ENCODE peak calls at places on chromosomes 1 and 21, in seven cellular contexts. H is cardiac fibroblast, I is uterus, T is kidney epithelial cell, O is AG04450, W is HFF-Myc, E is astrocyte. D is an unnamed sample.
A peak's percentile ranks its signal among the peaks of the same experiment; 100 is the strongest.

GRCh38 chr1:24421502-24421901 is 5.9 kb downstream of the NIPAL3 start:
- DNase-seq in H (no peak), I (no peak), T (no peak), O (no peak), W (no peak), E (no peak), D (no peak)

GRCh38 chr21:44377922-44378645 is 24.7 kb downstream of the TRPM2 start:
- DNase-seq in H (no peak), I (no peak), T (no peak), O (no peak), W (no peak), E (no peak), D (no peak)

GRCh38 chr1:210292276-210292851 is 36.3 kb upstream of the HHAT start:
- DNase-seq in H (peak; percentile 8), I (peak; percentile 52), T (no peak), O (no peak), W (peak; percentile 62), E (peak; percentile 19), D (no peak)

GRCh38 chr1:62870148-62870547 is 86.2 kb downstream of the ATG4C start:
- DNase-seq in H (peak; percentile 3), I (no peak), T (no peak), O (peak; percentile 43), W (no peak), E (peak; percentile 1), D (peak; percentile 1)

GRCh38 chr1:156123356-156124196 is 9.1 kb downstream of the LMNA start:
- DNase-seq in H (peak; percentile 99), I (peak; percentile 97), T (peak; percentile 89), O (peak; percentile 95), W (peak; percentile 96), E (peak; percentile 95), D (peak; percentile 98)

GRCh38 chr1:221712198-221712684 is 29.6 kb downstream of the DUSP10 start:
- DNase-seq in H (peak; percentile 62), I (no peak), T (peak; percentile 81), O (peak; percentile 88), W (peak; percentile 80), E (peak; percentile 97), D (peak; percentile 83)

GRCh38 chr1:234260578-234260977 is 112.7 kb upstream of the COA6 start:
- DNase-seq in H (no peak), I (no peak), T (peak; percentile 23), O (no peak), W (no peak), E (peak; percentile 26), D (no peak)

GRCh38 chr1:27342778-27343638 is 1.2 kb downstream of the SYTL1 start:
- DNase-seq in H (no peak), I (no peak), T (no peak), O (no peak), W (no peak), E (no peak), D (no peak)

GRCh38 chr1:107140703-107141490 is at the start of gene NTNG1:
- DNase-seq in H (no peak), I (no peak), T (no peak), O (no peak), W (no peak), E (no peak), D (no peak)

GRCh38 chr1:19698181-19698580 is 33.5 kb downstream of the HTR6 start:
- DNase-seq in H (no peak), I (no peak), T (no peak), O (no peak), W (no peak), E (no peak), D (no peak)

GRCh38 chr1:183195146-183195571 is 9.1 kb downstream of the LAMC2 start:
- DNase-seq in H (peak; percentile 23), I (no peak), T (no peak), O (no peak), W (no peak), E (peak; percentile 36), D (no peak)

GRCh38 chr1:8166436-8166835 is 140.3 kb upstream of the ERRFI1 start:
- DNase-seq in H (no peak), I (no peak), T (no peak), O (no peak), W (no peak), E (no peak), D (no peak)

GRCh38 chr1:209412566-209412965 is 170.9 kb upstream of the CAMK1G start:
- DNase-seq in H (no peak), I (no peak), T (no peak), O (no peak), W (no peak), E (no peak), D (no peak)

DNA sequence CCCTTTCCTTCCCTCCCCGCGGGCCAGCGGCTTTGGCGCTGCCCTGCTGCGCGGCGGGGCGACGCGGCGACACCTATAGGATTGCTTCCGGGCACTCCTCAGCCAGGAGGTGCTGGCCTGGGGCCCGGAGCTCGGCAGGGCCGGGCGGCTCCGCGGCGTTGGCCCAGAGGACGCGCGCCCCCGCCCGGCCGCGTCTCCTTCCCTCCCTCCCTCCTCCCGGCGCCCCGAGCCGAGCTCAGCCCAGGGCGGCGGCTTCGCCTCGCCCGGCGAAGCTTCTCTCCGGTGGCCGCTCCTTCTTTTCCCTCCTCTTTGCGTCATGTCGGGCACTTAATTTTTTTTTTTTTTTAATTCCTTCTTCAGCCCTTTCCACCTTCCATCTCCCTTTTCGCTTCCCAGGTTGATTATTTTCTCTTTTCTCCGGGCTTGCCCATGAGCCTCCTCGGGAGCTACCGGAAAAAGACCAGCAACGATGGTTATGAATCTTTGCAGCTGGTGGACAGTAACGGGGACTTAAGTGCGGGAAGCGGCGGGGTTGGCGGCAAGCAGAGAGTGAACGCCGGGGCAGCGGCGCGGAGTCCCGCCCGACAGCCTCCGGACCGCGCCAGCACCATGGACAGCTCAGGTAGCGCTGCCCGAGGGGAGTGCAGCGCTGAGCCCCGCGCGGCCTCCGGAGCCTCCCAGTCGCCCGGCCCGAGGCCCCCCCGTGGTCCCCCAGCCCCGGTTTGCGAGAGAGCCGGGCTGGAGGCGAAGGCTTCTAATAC is at the start of gene DNAJC6:
- DNase-seq in H (peak; percentile 69), I (no peak), T (no peak), O (peak; percentile 4), W (no peak), E (peak; percentile 52), D (peak; percentile 47)
- H3K4me3 ChIP-seq in H (peak within 1 kb of the TSS; percentile 45), I (peak within 1 kb of the TSS; percentile 11), T (peak within 1 kb of the TSS; percentile 44), O (no peak within 1 kb of the TSS), W (peak within 1 kb of the TSS; percentile 42), E (peak within 1 kb of the TSS; percentile 51), D (peak within 1 kb of the TSS; percentile 42)

DNA sequence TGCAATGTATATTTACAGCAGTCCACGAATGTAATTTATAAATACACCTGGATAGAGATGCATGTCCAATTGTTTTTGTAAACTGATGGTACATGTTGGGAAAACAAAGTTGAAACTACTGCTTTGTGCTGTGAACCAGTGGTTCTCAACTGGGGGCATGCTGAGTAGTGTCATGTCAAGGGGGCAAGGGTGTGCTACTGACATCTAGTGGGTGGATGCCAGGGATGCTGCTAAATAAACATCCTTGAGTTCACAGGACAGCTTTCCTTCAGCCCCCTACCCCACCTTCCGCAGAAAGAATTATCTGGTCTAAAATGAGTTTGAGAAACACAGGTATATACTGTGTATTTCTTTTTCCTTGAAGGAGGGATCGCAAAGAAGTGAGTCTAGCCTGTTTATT is 95.9 kb downstream of the RASAL2 start:
- DNase-seq in H (peak; percentile 41), I (no peak), T (no peak), O (no peak), W (peak; percentile 5), E (no peak), D (peak; percentile 22)
- TF ChIP-seq CTCF in H (peak; percentile 52), I (no peak), T (peak; percentile 68), O (peak; percentile 42), W (peak; percentile 65), E (peak; percentile 2), D (peak; percentile 31)

GRCh38 chr1:206771353-206771722 is 765 bp downstream of the IL19 start:
- DNase-seq in H (no peak), I (no peak), T (no peak), O (no peak), W (no peak), E (no peak), D (no peak)

GRCh38 chr1:206772228-206773002 is at the start of gene IL10:
- DNase-seq in H (no peak), I (no peak), T (no peak), O (no peak), W (no peak), E (no peak), D (no peak)

GRCh38 chr1:206779565-206780091 is 7.3 kb upstream of the IL10 start:
- DNase-seq in H (no peak), I (no peak), T (no peak), O (no peak), W (no peak), E (no peak), D (no peak)

GRCh38 chr1:206774096-206774495 is 1.8 kb upstream of the IL10 start:
- DNase-seq in H (no peak), I (no peak), T (no peak), O (no peak), W (no peak), E (no peak), D (no peak)

GRCh38 chr1:206776239-206776638 is 3.9 kb upstream of the IL10 start:
- DNase-seq in H (peak; percentile 53), I (no peak), T (no peak), O (no peak), W (no peak), E (no peak), D (no peak)
- H3K4me3 ChIP-seq in H (no peak overlapping the region), I (no peak overlapping the region), T (no peak overlapping the region), O (no peak overlapping the region), W (no peak overlapping the region), E (no peak overlapping the region), D (no peak overlapping the region)

DNA sequence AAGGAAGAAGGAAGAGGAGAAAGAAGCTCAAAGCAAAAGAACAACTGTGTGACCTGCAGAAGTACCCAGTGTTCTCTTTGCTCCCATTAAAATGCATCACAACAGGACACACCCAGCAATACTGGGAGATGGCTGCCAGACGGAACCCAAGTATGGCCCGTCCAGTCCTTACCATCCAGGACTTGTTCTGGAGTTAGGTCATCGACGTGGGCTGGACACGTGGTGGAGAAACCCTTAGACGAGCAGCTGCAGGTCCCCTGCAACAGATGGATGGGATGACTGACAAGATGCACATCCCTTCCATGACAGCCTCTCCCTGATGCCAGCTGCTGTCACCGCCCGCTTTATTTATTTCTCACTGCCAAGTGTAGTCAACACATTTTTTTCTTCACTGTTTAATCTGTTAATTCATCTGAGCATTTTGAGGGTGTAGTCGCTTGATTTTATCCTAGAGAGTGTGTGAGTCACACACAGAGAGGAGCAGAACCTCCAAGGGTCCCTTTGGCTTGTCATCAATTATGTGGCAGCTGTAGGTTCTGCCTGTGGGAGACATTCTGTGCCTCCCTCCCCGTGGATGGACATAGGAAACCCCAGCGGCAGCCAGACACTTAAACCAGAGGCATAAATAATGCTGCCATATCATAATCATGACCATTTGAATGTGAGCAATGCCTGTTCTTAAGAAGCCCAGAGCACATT is 80.9 kb downstream of the ABCA4 start:
- DNase-seq in H (peak; percentile 53), I (no peak), T (no peak), O (no peak), W (no peak), E (peak; percentile 18), D (peak; percentile 75)
- TF ChIP-seq CTCF in H (no peak), I (no peak), T (no peak), O (no peak), W (no peak), E (no peak), D (no peak)